ENCODE peak calls at places on chromosomes 5 and 9, in seven cellular contexts. B is IMR-90, J is K562, Q is A549, O is HCT116, R is H1, Y is SK-N-SH. M is an unnamed sample.

GRCh38 chr5:105924366-105924765 is 1746.4 kb downstream of the EFNA5 start:
- DNase-seq in B (peak), J (no peak), Q (no peak), O (no peak), R (no peak), Y (no peak), M (no peak)

GRCh38 chr5:148063861-148064260 is at the start of gene SPINK5:
- DNase-seq in B (no peak), J (no peak), Q (no peak), O (no peak), R (no peak), Y (no peak), M (no peak)

GRCh38 chr5:169415948-169416347 is 115.0 kb upstream of the SLIT3 start:
- DNase-seq in B (no peak), J (no peak), Q (no peak), O (no peak), R (no peak), Y (no peak), M (no peak)

GRCh38 chr9:82679488-82679887 is 383.5 kb downstream of the RASEF start:
- DNase-seq in B (no peak), J (no peak), Q (no peak), O (no peak), R (no peak), Y (no peak), M (no peak)

GRCh38 chr9:134474058-134474370 is 147.8 kb downstream of the RXRA start:
- DNase-seq in B (peak), J (no peak), Q (no peak), O (no peak), R (no peak), Y (no peak), M (no peak)

GRCh38 chr9:4661165-4662095 is 664 bp upstream of the PLPP6 start:
- DNase-seq in B (peak), J (no peak), Q (no peak), O (no peak), R (no peak), Y (no peak), M (no peak)

GRCh38 chr5:160968480-160968879 is 116.5 kb upstream of the ATP10B start:
- DNase-seq in B (no peak), J (no peak), Q (no peak), O (no peak), R (no peak), Y (no peak), M (no peak)

GRCh38 chr9:13816837-13817236 is 497.1 kb downstream of the NFIB start:
- DNase-seq in B (no peak), J (no peak), Q (no peak), O (no peak), R (no peak), Y (no peak), M (no peak)

GRCh38 chr5:134620634-134621033 is 12.0 kb downstream of the SAR1B start:
- DNase-seq in B (no peak), J (no peak), Q (no peak), O (no peak), R (no peak), Y (no peak), M (no peak)

GRCh38 chr9:97561501-97561900 is 60.0 kb downstream of the TMOD1 start:
- DNase-seq in B (no peak), J (no peak), Q (no peak), O (no peak), R (no peak), Y (no peak), M (no peak)

GRCh38 chr5:9519537-9519936 is 26.3 kb downstream of the SEMA5A start:
- DNase-seq in B (peak), J (no peak), Q (no peak), O (no peak), R (no peak), Y (no peak), M (no peak)

GRCh38 chr5:55176176-55176818 is 3.3 kb upstream of the CDC20B start:
- DNase-seq in B (no peak), J (peak), Q (peak), O (no peak), R (peak), Y (peak), M (no peak)

GRCh38 chr9:93111001-93111370 is 15.0 kb downstream of the CARD19 start:
- DNase-seq in B (no peak), J (no peak), Q (no peak), O (no peak), R (no peak), Y (no peak), M (no peak)

GRCh38 chr5:132190161-132190817 is 37.4 kb downstream of the P4HA2 start:
- DNase-seq in B (peak), J (peak), Q (peak), O (peak), R (no peak), Y (peak), M (no peak)

GRCh38 chr5:37251673-37252072 is 2.5 kb upstream of the CPLANE1 start:
- DNase-seq in B (peak), J (no peak), Q (no peak), O (no peak), R (no peak), Y (no peak), M (no peak)

GRCh38 chr9:126470251-126470993 is 143.3 kb upstream of the LMX1B start:
- DNase-seq in B (no peak), J (no peak), Q (no peak), O (no peak), R (no peak), Y (no peak), M (no peak)

GRCh38 chr5:68424799-68425537 is 209.4 kb downstream of the PIK3R1 start:
- DNase-seq in B (peak), J (no peak), Q (no peak), O (peak), R (no peak), Y (no peak), M (peak)

GRCh38 chr5:150801117-150801927 is 22.8 kb downstream of the SMIM3 start:
- DNase-seq in B (peak), J (peak), Q (peak), O (peak), R (peak), Y (peak), M (no peak)

GRCh38 chr9:1083325-1083913 is 33.3 kb downstream of the DMRT2 start:
- DNase-seq in B (no peak), J (no peak), Q (peak), O (no peak), R (peak), Y (peak), M (no peak)

GRCh38 chr9:133619791-133620190 is 10.6 kb upstream of the FAM163B start:
- DNase-seq in B (no peak), J (no peak), Q (no peak), O (no peak), R (no peak), Y (no peak), M (no peak)

DNA sequence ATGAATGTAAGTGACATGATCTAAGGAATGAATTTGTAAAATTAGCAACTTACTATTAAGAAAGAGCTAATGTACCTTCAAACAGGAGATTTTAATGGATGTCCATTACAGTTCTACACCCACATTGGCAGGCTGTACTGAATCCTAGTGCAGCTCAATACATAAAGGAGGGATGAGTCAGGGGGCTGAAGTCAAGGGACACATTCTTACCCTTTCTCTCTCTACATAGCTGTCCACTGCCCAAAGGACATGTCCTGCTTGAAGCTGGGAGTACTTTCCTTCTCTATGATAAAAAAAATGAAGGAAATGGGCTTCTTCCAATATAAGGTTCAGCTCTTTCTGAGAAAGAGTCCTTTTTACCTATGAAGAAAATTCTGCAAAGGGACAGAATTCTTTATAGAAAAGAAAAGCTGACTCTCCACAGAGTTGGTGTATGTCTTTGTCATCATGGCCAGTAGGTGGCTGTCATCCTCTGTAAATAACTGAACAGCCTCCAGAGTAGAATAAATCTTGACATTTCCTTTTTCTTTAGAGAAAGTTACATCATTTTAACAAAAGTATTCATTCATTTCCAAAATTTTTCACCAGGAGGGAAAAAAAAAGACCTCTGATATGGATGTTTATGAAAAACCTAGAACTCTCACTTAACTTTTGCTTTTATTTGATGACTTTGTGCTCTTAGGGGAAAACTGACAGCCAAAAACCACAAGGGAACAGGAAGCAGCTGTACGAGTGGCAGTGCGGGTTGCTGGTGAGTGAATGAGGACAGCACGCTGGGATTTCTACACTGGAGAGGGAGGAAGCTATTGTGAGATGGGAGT is 13.1 kb upstream of the IFNA14 start:
- DNase-seq in B (peak), J (no peak), Q (peak), O (peak), R (no peak), Y (peak), M (no peak)
- TF ChIP-seq RAD21 in B (peak), J (no peak), Q (peak), O (peak), R (peak), Y (peak), M (peak)

GRCh38 chr9:129177791-129178578 is at the start of gene IER5L:
- DNase-seq in B (peak), J (peak), Q (peak), O (peak), R (peak), Y (peak), M (no peak)
- TF ChIP-seq RAD21 in B (peak), J (no peak), Q (no peak), O (no peak), R (no peak), Y (no peak), M (no peak)

GRCh38 chr9:35716236-35716635 is 15.8 kb downstream of the TLN1 start:
- DNase-seq in B (no peak), J (no peak), Q (peak), O (no peak), R (no peak), Y (no peak), M (no peak)
- TF ChIP-seq RAD21 in B (no peak), J (no peak), Q (peak), O (peak), R (no peak), Y (no peak), M (no peak)

GRCh38 chr9:91758491-91758981 is 191.5 kb downstream of the ROR2 start:
- DNase-seq in B (peak), J (peak), Q (peak), O (peak), R (peak), Y (peak), M (peak)
- TF ChIP-seq RAD21 in B (peak), J (peak), Q (peak), O (peak), R (peak), Y (peak), M (peak)

GRCh38 chr5:138661991-138662434 is 86.8 kb upstream of the HSPA9 start:
- DNase-seq in B (no peak), J (no peak), Q (no peak), O (no peak), R (no peak), Y (no peak), M (no peak)
- TF ChIP-seq RAD21 in B (no peak), J (no peak), Q (no peak), O (no peak), R (no peak), Y (no peak), M (no peak)